ENCODE peak calls at places on chromosomes 1 and 21, in seven cellular contexts. B is SK-N-SH, Y is HCT116, Z is endothelial cell of umbilical vein, J is K562, N is HepG2, A is GM12878. M is an unnamed sample.

GRCh38 chr1:150555971-150556865 is 7.0 kb downstream of the ADAMTSL4 start:
- DNase-seq in B (no peak), Y (no peak), Z (no peak), J (no peak), N (no peak), A (no peak), M (no peak)

GRCh38 chr1:189269011-189269410 is 1208.7 kb downstream of the BRINP3 start:
- DNase-seq in B (no peak), Y (peak), Z (no peak), J (no peak), N (no peak), A (no peak), M (peak)

GRCh38 chr1:65541865-65542264 is 121.4 kb downstream of the LEPR start:
- DNase-seq in B (no peak), Y (no peak), Z (no peak), J (no peak), N (no peak), A (no peak), M (no peak)

GRCh38 chr1:41381691-41382530 is 20.7 kb downstream of the FOXO6 start:
- DNase-seq in B (peak), Y (peak), Z (peak), J (no peak), N (no peak), A (no peak), M (no peak)

GRCh38 chr1:156922986-156923564 is 2.6 kb downstream of the LRRC71 start:
- DNase-seq in B (no peak), Y (no peak), Z (no peak), J (no peak), N (no peak), A (no peak), M (no peak)

GRCh38 chr1:66747500-66747899 is 4.8 kb upstream of the DYNLT5 start:
- DNase-seq in B (no peak), Y (no peak), Z (no peak), J (no peak), N (no peak), A (no peak), M (no peak)

GRCh38 chr21:25788677-25789076 is 53.9 kb downstream of the GABPA start:
- DNase-seq in B (no peak), Y (no peak), Z (no peak), J (no peak), N (no peak), A (no peak), M (no peak)

GRCh38 chr1:239242404-239242803 is 144.0 kb upstream of the CHRM3 start:
- DNase-seq in B (no peak), Y (no peak), Z (no peak), J (no peak), N (no peak), A (no peak), M (no peak)

GRCh38 chr1:70718086-70718630 is 307.1 kb downstream of the CTH start:
- DNase-seq in B (no peak), Y (no peak), Z (no peak), J (no peak), N (no peak), A (no peak), M (no peak)

GRCh38 chr1:47659141-47659540 is 221.3 kb downstream of the FOXD2 start:
- DNase-seq in B (no peak), Y (no peak), Z (no peak), J (no peak), N (no peak), A (no peak), M (no peak)

GRCh38 chr1:53367503-53368313 is 39.8 kb upstream of the LRP8 start:
- DNase-seq in B (peak), Y (no peak), Z (no peak), J (peak), N (no peak), A (peak), M (peak)

GRCh38 chr21:27645285-27645684 is 678.4 kb upstream of the ADAMTS5 start:
- DNase-seq in B (no peak), Y (no peak), Z (no peak), J (no peak), N (no peak), A (no peak), M (no peak)

GRCh38 chr1:178330848-178331497 is 165.8 kb downstream of the CLEC20A start:
- DNase-seq in B (no peak), Y (no peak), Z (no peak), J (no peak), N (no peak), A (no peak), M (no peak)

GRCh38 chr1:115291731-115292130 is 46.3 kb downstream of the NGF start:
- DNase-seq in B (no peak), Y (no peak), Z (no peak), J (no peak), N (no peak), A (no peak), M (no peak)

GRCh38 chr21:40704141-40704540 is 142.8 kb downstream of the DSCAM start:
- DNase-seq in B (no peak), Y (no peak), Z (no peak), J (no peak), N (no peak), A (no peak), M (no peak)

GRCh38 chr1:156346636-156347035 is 8.3 kb downstream of the TSACC start:
- DNase-seq in B (no peak), Y (no peak), Z (no peak), J (no peak), N (no peak), A (no peak), M (no peak)

GRCh38 chr21:33441489-33442477 is 38.0 kb downstream of the TMEM50B start:
- DNase-seq in B (no peak), Y (no peak), Z (no peak), J (no peak), N (no peak), A (peak), M (no peak)

GRCh38 chr1:235416662-235417049 is 49.4 kb downstream of the TBCE start:
- DNase-seq in B (no peak), Y (no peak), Z (no peak), J (no peak), N (no peak), A (no peak), M (no peak)

GRCh38 chr1:159591981-159592380 is 4.4 kb downstream of the APCS start:
- DNase-seq in B (no peak), Y (no peak), Z (no peak), J (no peak), N (no peak), A (no peak), M (no peak)
- H3K9ac ChIP-seq in B (peak), Y (no peak), Z (no peak), J (no peak), N (no peak), A (no peak), M (no peak)

GRCh38 chr21:44912158-44912473 is 8.6 kb downstream of the ITGB2 start:
- DNase-seq in B (no peak), Y (no peak), Z (no peak), J (no peak), N (no peak), A (no peak), M (no peak)

GRCh38 chr21:44911066-44911383 is 9.7 kb downstream of the ITGB2 start:
- DNase-seq in B (no peak), Y (no peak), Z (no peak), J (no peak), N (no peak), A (no peak), M (no peak)

GRCh38 chr21:44910229-44911065 is 10.3 kb downstream of the ITGB2 start:
- DNase-seq in B (no peak), Y (no peak), Z (no peak), J (no peak), N (peak), A (no peak), M (no peak)

GRCh38 chr21:44909719-44910118 is 11.0 kb downstream of the ITGB2 start:
- DNase-seq in B (no peak), Y (no peak), Z (no peak), J (no peak), N (no peak), A (no peak), M (no peak)

DNA sequence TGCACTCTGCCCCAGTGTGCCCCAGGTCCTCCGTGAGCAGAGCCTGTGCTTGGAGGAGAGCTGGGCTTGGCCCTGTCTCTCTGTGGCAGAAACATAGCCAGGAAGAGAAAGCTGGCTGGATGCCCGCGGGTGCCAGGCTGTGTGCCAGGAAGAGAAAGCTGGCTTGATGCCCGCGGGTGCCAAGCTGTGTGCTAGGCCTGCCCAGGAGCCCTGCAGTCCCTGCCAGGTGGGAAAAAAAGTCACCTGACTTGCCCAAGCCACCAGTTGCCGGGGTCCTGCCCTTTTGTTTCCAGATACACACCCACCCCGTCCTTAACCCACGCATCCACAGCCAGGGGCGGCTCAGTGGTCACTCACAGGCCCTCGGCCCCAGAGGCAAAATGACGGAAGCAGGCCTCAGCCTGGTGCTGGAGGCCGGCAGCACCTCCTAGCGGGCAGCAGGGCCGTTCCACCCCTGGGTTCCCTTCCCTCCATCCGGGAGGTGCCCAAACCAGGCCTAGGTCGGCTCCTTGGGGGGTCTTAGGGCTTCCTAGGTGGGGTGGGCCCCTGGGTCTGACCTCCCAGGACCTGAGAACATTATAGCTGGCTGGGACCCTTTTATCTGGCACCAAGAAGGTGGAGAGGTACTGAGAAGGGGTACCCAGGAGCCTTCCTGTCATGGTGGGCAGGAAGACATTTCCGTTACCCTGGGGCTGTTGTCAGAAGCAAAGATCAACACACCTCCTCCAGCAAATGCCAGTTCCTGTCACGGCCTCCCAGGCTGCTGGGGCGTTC is 9.1 kb downstream of the ITGB2 start:
- DNase-seq in B (peak), Y (no peak), Z (peak), J (peak), N (peak), A (no peak), M (no peak)
- H3K4me3 ChIP-seq in B (no peak), Y (no peak), Z (no peak), J (no peak), N (peak), A (no peak), M (no peak)

DNA sequence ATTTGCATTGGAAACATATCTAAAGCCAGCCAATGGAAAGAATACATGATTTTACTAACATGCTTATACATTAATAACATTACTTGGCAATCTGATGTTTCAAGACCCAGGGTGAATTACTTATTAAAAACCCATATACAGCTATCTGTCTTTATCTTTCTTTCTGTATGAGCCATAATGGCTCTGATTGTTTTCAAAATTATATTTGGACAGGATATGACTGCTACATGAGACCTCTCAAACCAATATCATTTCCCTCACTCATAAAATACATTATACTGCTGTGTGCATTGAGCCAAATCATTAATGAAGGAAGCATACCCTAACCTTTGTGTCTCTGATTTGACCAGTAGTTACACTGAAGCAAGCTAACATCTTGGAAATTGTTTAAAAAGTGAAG is 205.9 kb upstream of the DPYD start:
- DNase-seq in B (peak), Y (no peak), Z (peak), J (no peak), N (no peak), A (no peak), M (no peak)
- TF ChIP-seq POLR2AphosphoS5 in B (no peak), Y (no peak), Z (peak), J (no peak), N (no peak), A (no peak), M (no peak)

GRCh38 chr1:38555594-38555993 is 304.0 kb downstream of the RRAGC start:
- DNase-seq in B (no peak), Y (no peak), Z (no peak), J (peak), N (no peak), A (no peak), M (no peak)

GRCh38 chr1:38559180-38559874 is 300.2 kb downstream of the RRAGC start:
- DNase-seq in B (no peak), Y (no peak), Z (no peak), J (no peak), N (no peak), A (peak), M (no peak)

GRCh38 chr1:38555130-38555529 is 304.4 kb downstream of the RRAGC start:
- DNase-seq in B (no peak), Y (no peak), Z (no peak), J (no peak), N (no peak), A (no peak), M (no peak)

GRCh38 chr1:38558476-38559179 is 300.9 kb downstream of the RRAGC start:
- DNase-seq in B (peak), Y (no peak), Z (no peak), J (no peak), N (no peak), A (peak), M (no peak)

GRCh38 chr1:38558055-38558454 is 301.5 kb downstream of the RRAGC start:
- DNase-seq in B (no peak), Y (no peak), Z (no peak), J (no peak), N (no peak), A (no peak), M (no peak)
- H3K9ac ChIP-seq in B (no peak), Y (no peak), Z (no peak), J (no peak), N (no peak), A (no peak), M (no peak)

GRCh38 chr1:223737342-223737741 is 25.0 kb downstream of the CAPN2 start:
- DNase-seq in B (no peak), Y (no peak), Z (no peak), J (no peak), N (no peak), A (no peak), M (no peak)

GRCh38 chr1:223732993-223733798 is 20.9 kb downstream of the CAPN2 start:
- DNase-seq in B (no peak), Y (no peak), Z (peak), J (no peak), N (peak), A (no peak), M (no peak)

GRCh38 chr1:223730471-223730870 is 18.1 kb downstream of the CAPN2 start:
- DNase-seq in B (no peak), Y (no peak), Z (no peak), J (no peak), N (no peak), A (no peak), M (no peak)

GRCh38 chr1:223731076-223731770 is 18.9 kb downstream of the CAPN2 start:
- DNase-seq in B (no peak), Y (no peak), Z (peak), J (no peak), N (no peak), A (no peak), M (no peak)

DNA sequence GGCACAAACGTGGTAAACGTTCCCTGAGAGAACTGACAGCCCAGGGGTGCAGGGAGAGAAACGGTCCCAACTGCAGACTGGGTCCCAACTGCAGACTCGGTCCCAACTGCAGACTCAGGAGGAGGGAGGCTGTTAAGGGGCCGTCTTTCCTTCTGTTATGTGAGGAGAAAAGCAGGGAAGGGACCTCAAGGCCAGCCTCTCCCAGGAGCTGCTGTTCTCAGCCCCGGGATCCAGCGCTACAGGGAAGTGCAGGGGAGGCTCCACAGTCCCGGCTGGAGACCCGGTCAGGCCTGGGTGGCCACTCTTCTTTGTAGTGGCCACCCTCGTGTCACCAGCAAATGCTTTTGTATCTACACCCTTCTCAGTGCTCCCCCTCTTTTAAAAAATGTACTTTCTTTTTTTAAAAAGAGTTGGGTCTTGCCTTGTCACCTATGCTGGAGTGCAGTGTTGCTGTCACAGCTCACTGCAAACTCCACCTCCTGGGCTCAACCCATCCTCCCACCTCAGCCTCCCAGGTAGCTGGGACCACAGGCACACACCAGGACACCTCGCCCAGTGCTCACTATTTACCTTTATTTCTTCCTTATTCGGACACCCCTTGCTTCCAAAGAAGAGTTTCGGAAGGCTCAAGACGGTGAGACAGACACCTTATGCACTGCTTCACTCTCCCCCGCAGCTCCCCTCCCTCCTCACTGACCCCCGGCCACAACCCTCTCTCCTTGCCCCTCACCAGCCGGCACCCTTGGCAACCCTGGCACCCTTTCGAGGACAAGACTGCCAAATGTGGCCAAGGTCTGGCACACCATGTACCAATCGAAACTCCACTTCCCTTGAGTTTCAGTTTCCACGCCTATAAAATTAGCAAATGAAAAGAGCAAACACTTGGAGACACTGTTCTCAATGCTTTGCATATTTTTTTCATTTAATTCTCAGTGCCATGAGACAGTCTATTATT is 21.8 kb downstream of the CAPN2 start:
- DNase-seq in B (no peak), Y (no peak), Z (no peak), J (no peak), N (no peak), A (no peak), M (no peak)
- H3K4me3 ChIP-seq in B (no peak), Y (no peak), Z (no peak), J (no peak), N (no peak), A (no peak), M (no peak)

DNA sequence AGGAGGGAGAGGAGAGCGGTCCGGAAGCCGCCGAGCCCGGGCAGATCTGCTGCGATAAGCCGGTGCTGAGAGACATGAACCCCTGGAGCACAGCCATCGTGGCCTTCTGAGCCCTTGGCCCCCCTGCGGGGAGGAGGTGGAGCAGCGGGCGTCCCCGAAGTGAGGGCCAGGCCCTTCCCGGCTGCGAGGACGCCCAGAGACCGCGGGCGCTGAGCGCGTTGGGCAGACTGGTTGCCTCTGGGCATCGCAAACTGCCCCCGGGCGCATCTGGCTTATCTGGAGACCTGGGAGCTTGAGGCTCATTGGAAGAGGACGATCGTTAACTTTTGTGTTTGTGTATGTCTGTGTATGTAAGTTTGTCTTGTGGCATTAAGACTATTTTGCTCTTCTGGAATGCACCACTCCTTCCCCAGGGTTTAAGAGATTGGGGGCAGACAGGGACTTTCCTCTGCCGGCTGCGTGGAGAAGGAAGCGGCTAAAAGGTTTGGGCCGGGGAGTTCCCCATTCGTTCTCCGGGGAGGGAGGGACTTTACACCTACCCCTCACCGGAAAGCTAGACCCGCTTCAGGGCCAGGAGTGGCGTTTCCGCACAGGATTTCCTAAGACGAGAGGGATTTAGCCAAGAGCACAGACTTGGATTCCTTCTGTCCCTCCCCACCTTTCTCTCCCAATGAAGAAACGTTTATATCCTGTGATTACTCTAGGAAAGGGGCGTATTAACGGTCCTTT is 1.4 kb downstream of the IER5 start:
- DNase-seq in B (peak), Y (no peak), Z (peak), J (peak), N (peak), A (no peak), M (no peak)
- TF ChIP-seq POLR2AphosphoS5 in B (no peak), Y (peak), Z (peak), J (peak), N (no peak), A (peak), M (no peak)

GRCh38 chr21:35225573-35225972 is 176.5 kb upstream of the RUNX1 start:
- DNase-seq in B (no peak), Y (no peak), Z (no peak), J (no peak), N (no peak), A (no peak), M (no peak)
- H3K9ac ChIP-seq in B (no peak), Y (no peak), Z (no peak), J (no peak), N (no peak), A (no peak), M (no peak)

GRCh38 chr1:89800718-89801117 is 20.1 kb upstream of the LRRC8D start:
- DNase-seq in B (no peak), Y (no peak), Z (no peak), J (no peak), N (no peak), A (no peak), M (no peak)
- H3K4me3 ChIP-seq in B (no peak), Y (no peak), Z (no peak), J (no peak), N (no peak), A (no peak), M (no peak)

GRCh38 chr1:244970236-244970652 is 105.9 kb upstream of the HNRNPU start:
- DNase-seq in B (peak), Y (peak), Z (peak), J (peak), N (peak), A (no peak), M (no peak)

GRCh38 chr1:244970661-244971523 is 106.5 kb upstream of the HNRNPU start:
- DNase-seq in B (peak), Y (peak), Z (peak), J (peak), N (peak), A (peak), M (peak)

GRCh38 chr1:244971524-244972216 is 107.3 kb upstream of the HNRNPU start:
- DNase-seq in B (no peak), Y (no peak), Z (no peak), J (no peak), N (peak), A (no peak), M (no peak)

GRCh38 chr1:244968431-244968830 is 104.1 kb upstream of the HNRNPU start:
- DNase-seq in B (no peak), Y (no peak), Z (peak), J (no peak), N (no peak), A (no peak), M (no peak)

GRCh38 chr1:244969355-244970235 is 105.3 kb upstream of the HNRNPU start:
- DNase-seq in B (peak), Y (peak), Z (peak), J (no peak), N (peak), A (no peak), M (peak)
- TF ChIP-seq POLR2AphosphoS5 in B (peak), Y (peak), Z (no peak), J (no peak), N (peak), A (peak), M (peak)